ENCODE peak calls at places on chromosomes 13 and 19, in eight cellular contexts. W, T, D, I, F, S, E and P are unnamed samples.

GRCh38 chr19:48135411-48135810 is 24.8 kb upstream of the PLA2G4C start:
- DNase-seq in W (no peak), T (peak), D (no peak), I (no peak), F (peak), S (no peak), E (no peak), P (no peak)

GRCh38 chr13:110799246-110800236 is 86.0 kb downstream of the ING1 start:
- DNase-seq in W (no peak), T (no peak), D (peak), I (peak), F (no peak), S (no peak), E (no peak), P (peak)

GRCh38 chr13:100089633-100090032 is 740 bp downstream of the PCCA start:
- DNase-seq in W (no peak), T (peak), D (peak), I (no peak), F (no peak), S (no peak), E (no peak), P (no peak)

GRCh38 chr13:109336730-109337129 is 449.7 kb downstream of the IRS2 start:
- DNase-seq in W (no peak), T (no peak), D (peak), I (no peak), F (no peak), S (no peak), E (no peak), P (no peak)

GRCh38 chr13:33349314-33349995 is 63.9 kb upstream of the STARD13 start:
- DNase-seq in W (peak), T (no peak), D (peak), I (peak), F (no peak), S (no peak), E (no peak), P (peak)

GRCh38 chr19:29404951-29405727 is 120.7 kb upstream of the VSTM2B start:
- DNase-seq in W (peak), T (no peak), D (no peak), I (no peak), F (no peak), S (peak), E (no peak), P (peak)

GRCh38 chr13:94620286-94620896 is 18.7 kb downstream of the GPR180 start:
- DNase-seq in W (peak), T (peak), D (peak), I (no peak), F (no peak), S (no peak), E (no peak), P (no peak)

GRCh38 chr13:99269627-99270252 is 11.6 kb upstream of the GPR18 start:
- DNase-seq in W (no peak), T (no peak), D (peak), I (no peak), F (no peak), S (no peak), E (no peak), P (no peak)

GRCh38 chr13:52136763-52137162 is 7.9 kb upstream of the NEK5 start:
- DNase-seq in W (no peak), T (no peak), D (no peak), I (no peak), F (no peak), S (no peak), E (no peak), P (no peak)

GRCh38 chr19:4057913-4058695 is 8.6 kb downstream of the ZBTB7A start:
- DNase-seq in W (no peak), T (peak), D (peak), I (peak), F (peak), S (peak), E (peak), P (peak)

GRCh38 chr13:47480941-47481340 is 520.1 kb downstream of the SUCLA2 start:
- DNase-seq in W (no peak), T (no peak), D (peak), I (no peak), F (no peak), S (no peak), E (no peak), P (no peak)